ENCODE peak calls at places on chromosomes 5 and 9, in five cellular contexts. One of them, this sample, is unnamed.

GRCh38 chr9:98879094-98879957 is 64.4 kb upstream of the COL15A1 start:
- DNase-seq in Panc1: no peak
- DNase-seq in brain microvascular endothelial cell: no peak
- DNase-seq in psoas muscle: no peak
- DNase-seq in esophagus squamous epithelium: no peak
- DNase-seq in this sample: no peak

GRCh38 chr9:102354041-102354440 is 615.6 kb upstream of the GRIN3A start:
- DNase-seq in Panc1: no peak
- DNase-seq in brain microvascular endothelial cell: no peak
- DNase-seq in psoas muscle: no peak
- DNase-seq in esophagus squamous epithelium: no peak
- DNase-seq in this sample: no peak

GRCh38 chr5:142246-142810 is 49.0 kb upstream of the LRRC14B start:
- DNase-seq in Panc1: no peak
- DNase-seq in brain microvascular endothelial cell: no peak
- DNase-seq in psoas muscle: no peak
- DNase-seq in esophagus squamous epithelium: no peak
- DNase-seq in this sample: no peak

GRCh38 chr9:91195372-91196012 is 166.2 kb downstream of the AUH start:
- DNase-seq in Panc1: no peak
- DNase-seq in brain microvascular endothelial cell: no peak
- DNase-seq in psoas muscle: no peak
- DNase-seq in esophagus squamous epithelium: no peak
- DNase-seq in this sample: no peak

GRCh38 chr5:57332350-57332749 is 150.3 kb downstream of the ACTBL2 start:
- DNase-seq in Panc1: no peak
- DNase-seq in brain microvascular endothelial cell: no peak
- DNase-seq in psoas muscle: no peak
- DNase-seq in esophagus squamous epithelium: no peak
- DNase-seq in this sample: no peak

GRCh38 chr9:133862585-133863041 is 124.5 kb upstream of the SARDH start:
- DNase-seq in Panc1: no peak
- DNase-seq in brain microvascular endothelial cell: no peak
- DNase-seq in psoas muscle: peak; percentile 75
- DNase-seq in esophagus squamous epithelium: no peak
- DNase-seq in this sample: no peak

GRCh38 chr5:206406-206805 is 11.5 kb downstream of the CCDC127 start:
- DNase-seq in Panc1: no peak
- DNase-seq in brain microvascular endothelial cell: no peak
- DNase-seq in psoas muscle: no peak
- DNase-seq in esophagus squamous epithelium: no peak
- DNase-seq in this sample: no peak

GRCh38 chr5:154095819-154096380 is 57.1 kb downstream of the MFAP3 start:
- DNase-seq in Panc1: no peak
- DNase-seq in brain microvascular endothelial cell: no peak
- DNase-seq in psoas muscle: no peak
- DNase-seq in esophagus squamous epithelium: no peak
- DNase-seq in this sample: no peak

GRCh38 chr9:75539558-75539957 is 350.9 kb upstream of the PCSK5 start:
- DNase-seq in Panc1: no peak
- DNase-seq in brain microvascular endothelial cell: no peak
- DNase-seq in psoas muscle: no peak
- DNase-seq in esophagus squamous epithelium: no peak
- DNase-seq in this sample: no peak

GRCh38 chr5:172953776-172954189 is 5.4 kb upstream of the RPL26L1 start:
- DNase-seq in Panc1: no peak
- DNase-seq in brain microvascular endothelial cell: peak; percentile 55
- DNase-seq in psoas muscle: no peak
- DNase-seq in esophagus squamous epithelium: no peak
- DNase-seq in this sample: peak; percentile 96

GRCh38 chr9:130498298-130498917 is 53.6 kb downstream of the ASS1 start:
- DNase-seq in Panc1: no peak
- DNase-seq in brain microvascular endothelial cell: no peak
- DNase-seq in psoas muscle: no peak
- DNase-seq in esophagus squamous epithelium: no peak
- DNase-seq in this sample: no peak

GRCh38 chr5:52767217-52767743 is 20.4 kb upstream of the ITGA1 start:
- DNase-seq in Panc1: no peak
- DNase-seq in brain microvascular endothelial cell: no peak
- DNase-seq in psoas muscle: no peak
- DNase-seq in esophagus squamous epithelium: no peak
- DNase-seq in this sample: no peak

GRCh38 chr5:98880151-98880550 is 48.7 kb downstream of the CHD1 start:
- DNase-seq in Panc1: no peak
- DNase-seq in brain microvascular endothelial cell: peak; percentile 28
- DNase-seq in psoas muscle: no peak
- DNase-seq in esophagus squamous epithelium: no peak
- DNase-seq in this sample: no peak

DNA sequence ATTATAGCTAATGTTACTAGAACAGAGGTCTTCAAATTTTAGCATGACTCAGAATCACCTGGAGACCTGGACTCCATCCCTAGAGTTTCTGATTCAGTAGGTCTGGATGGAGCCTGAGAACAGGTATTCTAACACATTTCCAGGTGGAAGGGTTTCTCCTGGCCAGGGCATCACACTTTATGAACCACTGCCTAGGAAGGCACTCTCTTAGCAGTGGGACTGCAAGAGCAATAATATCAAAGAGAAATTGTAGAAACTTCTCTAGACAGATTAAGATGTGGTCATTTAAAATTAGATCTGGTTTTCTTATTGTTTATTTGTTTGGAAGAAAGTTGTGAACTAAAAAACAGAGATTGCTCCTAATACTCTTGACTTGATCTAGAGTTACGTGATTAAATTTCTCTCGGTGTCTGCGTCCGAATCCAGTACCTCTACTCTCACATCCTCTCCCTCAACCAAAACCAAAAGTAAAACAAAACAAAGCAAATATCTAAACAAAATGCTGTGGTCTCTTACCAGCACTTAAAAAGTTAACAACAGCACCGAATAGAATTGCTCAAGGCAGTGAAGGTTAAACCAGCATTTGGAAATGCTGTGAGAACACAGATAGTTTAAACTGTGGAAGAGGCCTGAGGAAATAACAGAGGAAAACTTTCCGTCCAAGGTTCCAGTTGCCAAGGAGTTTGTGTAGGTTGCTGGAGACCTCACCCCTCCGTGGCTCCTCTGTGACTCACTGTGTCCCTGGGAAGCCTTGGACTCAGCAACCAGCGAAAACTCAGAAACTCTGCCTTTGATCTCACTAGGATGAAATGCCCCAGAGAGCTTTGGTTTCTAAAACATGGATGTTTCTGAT is 193.4 kb downstream of the ARRDC3 start:
- DNase-seq in Panc1: no peak
- DNase-seq in brain microvascular endothelial cell: peak; percentile 92
- DNase-seq in psoas muscle: no peak
- DNase-seq in esophagus squamous epithelium: no peak
- DNase-seq in this sample: peak; percentile 43
- H3K4me3 ChIP-seq in Panc1: no peak overlapping the region
- H3K4me3 ChIP-seq in brain microvascular endothelial cell: peak overlapping the region; percentile 1
- H3K4me3 ChIP-seq in psoas muscle: peak overlapping the region; percentile 42
- H3K4me3 ChIP-seq in esophagus squamous epithelium: no peak overlapping the region
- H3K4me3 ChIP-seq in this sample: no peak overlapping the region

DNA sequence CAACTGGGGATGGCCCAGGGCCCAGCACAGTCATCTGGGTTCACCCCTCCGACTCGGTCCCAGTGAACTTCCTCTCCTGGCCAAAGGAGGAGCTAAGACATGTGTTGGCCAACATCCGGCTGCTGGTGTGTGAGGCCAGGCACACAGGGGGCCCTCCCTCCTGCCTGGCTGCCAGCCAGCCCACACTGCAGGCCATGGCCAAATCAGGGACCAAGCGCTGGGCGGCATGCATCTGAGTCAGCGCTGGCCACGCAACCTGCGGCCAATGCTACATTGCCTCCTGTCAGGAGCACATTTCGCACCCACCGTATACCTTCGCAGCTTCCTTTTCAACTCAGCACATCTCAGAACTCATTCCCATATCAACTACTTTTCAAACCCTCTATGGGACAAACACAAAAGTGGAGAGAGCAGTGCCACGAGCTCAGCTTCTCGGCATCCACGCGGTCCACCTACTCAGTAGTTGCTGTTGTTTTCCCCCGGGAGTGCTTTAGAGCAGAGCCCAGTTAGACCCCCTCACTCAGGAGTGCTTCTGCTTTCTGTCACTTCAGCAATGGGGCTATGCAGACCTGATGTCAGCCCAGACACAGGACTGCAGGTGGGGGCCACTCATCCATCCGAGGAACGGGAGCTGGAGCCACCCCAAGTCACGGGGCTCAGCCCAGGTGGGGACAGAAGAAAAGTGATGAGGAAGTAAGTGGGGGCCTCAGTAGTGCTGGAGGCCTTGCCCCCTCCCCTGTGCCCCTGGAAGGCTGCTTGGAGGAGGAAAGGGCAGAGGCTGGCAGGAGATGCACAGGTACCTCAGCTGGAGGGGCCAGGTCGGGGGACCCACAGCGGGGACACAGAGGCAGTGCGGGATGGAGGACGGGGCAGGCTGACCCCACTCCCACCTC is 13.9 kb downstream of the NINJ1 start:
- DNase-seq in Panc1: no peak
- DNase-seq in brain microvascular endothelial cell: peak; percentile 87
- DNase-seq in psoas muscle: peak; percentile 98
- DNase-seq in esophagus squamous epithelium: peak; percentile 65
- DNase-seq in this sample: peak; percentile 84
- TF ChIP-seq CTCF in Panc1: no peak
- TF ChIP-seq CTCF in brain microvascular endothelial cell: peak; percentile 68
- TF ChIP-seq CTCF in psoas muscle: peak; percentile 46
- TF ChIP-seq CTCF in esophagus squamous epithelium: no peak
- TF ChIP-seq CTCF in this sample: peak; percentile 41

DNA sequence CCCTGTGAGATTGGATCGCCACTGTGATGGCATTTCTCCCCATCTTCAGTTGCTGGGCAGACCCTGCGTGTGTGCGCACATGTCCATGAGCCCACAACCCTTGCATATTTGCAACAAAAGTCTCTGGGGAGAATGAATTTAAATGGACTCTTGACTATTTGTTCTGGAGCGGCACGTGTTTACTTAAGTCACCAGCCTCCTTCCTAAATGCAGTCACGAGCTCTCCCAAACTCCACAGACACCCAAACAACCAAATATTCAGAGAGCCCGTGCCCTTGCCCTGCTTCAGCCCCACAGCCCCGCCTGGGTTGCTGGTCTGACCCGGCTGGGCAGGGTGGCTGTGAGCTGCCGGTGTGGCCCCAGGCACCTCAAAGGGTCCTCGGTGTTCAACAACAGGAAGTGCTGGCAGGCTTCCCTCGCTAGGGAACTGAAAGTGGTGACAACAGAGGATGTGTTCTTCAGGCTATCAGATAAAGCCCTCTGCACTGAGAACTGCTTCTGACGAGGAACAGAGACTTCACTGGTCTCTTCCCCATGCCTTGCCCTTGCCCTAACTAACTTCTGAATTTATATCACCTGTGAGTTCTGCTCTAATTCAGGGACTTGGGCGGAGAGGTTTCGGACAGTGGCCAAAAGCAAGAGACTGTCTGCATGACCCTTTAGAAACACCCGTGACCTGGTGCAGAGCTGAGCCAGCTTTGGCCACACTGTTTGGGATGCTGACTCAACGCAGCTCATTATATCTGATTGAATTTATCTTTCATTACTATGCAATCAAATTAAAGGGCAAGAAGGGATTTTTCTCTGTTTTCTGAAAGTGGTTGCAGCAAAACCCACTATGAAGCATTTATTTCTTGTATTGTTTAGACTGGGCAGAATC is 19.2 kb upstream of the CD180 start:
- DNase-seq in Panc1: no peak
- DNase-seq in brain microvascular endothelial cell: peak; percentile 28
- DNase-seq in psoas muscle: peak; percentile 90
- DNase-seq in esophagus squamous epithelium: peak; percentile 55
- DNase-seq in this sample: no peak
- H3K4me3 ChIP-seq in Panc1: peak overlapping the region; percentile 21
- H3K4me3 ChIP-seq in brain microvascular endothelial cell: no peak overlapping the region
- H3K4me3 ChIP-seq in psoas muscle: peak overlapping the region; percentile 42
- H3K4me3 ChIP-seq in esophagus squamous epithelium: no peak overlapping the region
- H3K4me3 ChIP-seq in this sample: no peak overlapping the region

GRCh38 chr5:135883441-135883840 is 12.2 kb downstream of the IL9 start:
- DNase-seq in Panc1: no peak
- DNase-seq in brain microvascular endothelial cell: no peak
- DNase-seq in psoas muscle: no peak
- DNase-seq in esophagus squamous epithelium: no peak
- DNase-seq in this sample: no peak
- TF ChIP-seq CTCF in Panc1: peak; percentile 51
- TF ChIP-seq CTCF in brain microvascular endothelial cell: peak; percentile 53
- TF ChIP-seq CTCF in psoas muscle: no peak
- TF ChIP-seq CTCF in esophagus squamous epithelium: no peak
- TF ChIP-seq CTCF in this sample: no peak

DNA sequence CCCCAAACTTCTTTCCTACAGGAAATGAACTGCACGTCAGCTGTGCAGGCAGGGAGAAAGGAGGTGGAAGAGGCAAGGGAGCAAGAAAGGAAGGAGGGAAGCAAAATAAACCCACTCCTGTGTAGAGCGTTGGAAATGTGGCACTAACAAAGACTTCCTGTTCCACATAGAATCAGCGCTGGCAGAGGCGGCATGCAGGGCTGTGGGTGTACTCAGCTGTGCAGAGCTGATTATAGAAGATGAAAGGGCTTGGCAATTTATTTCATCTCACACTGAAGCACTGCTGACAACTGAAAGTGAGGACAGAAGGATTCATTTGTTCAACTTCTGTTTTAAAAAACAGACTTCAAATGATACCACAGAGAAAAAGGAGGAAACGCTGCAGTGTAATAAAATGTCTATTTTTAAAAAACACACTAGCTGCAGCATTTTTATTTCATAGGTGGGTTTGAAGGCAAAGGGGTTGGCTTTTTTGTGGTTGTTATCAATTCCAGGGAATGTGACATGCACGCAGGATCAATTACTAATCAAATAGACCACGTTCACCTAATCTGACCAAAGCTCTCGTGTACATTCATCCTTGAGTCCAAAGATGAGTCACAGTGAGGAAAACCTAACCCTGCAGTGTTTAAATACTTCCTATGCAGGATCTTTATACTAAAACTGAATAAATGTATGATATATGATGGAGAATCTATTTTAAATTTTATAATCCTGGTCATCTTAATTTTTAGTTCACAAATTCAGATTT is 583.5 kb downstream of the ZNF608 start:
- DNase-seq in Panc1: no peak
- DNase-seq in brain microvascular endothelial cell: peak; percentile 27
- DNase-seq in psoas muscle: no peak
- DNase-seq in esophagus squamous epithelium: no peak
- DNase-seq in this sample: no peak
- H3K4me3 ChIP-seq in Panc1: peak overlapping the region; percentile 21
- H3K4me3 ChIP-seq in brain microvascular endothelial cell: peak overlapping the region; percentile 30
- H3K4me3 ChIP-seq in psoas muscle: peak overlapping the region; percentile 14
- H3K4me3 ChIP-seq in esophagus squamous epithelium: no peak overlapping the region
- H3K4me3 ChIP-seq in this sample: no peak overlapping the region

DNA sequence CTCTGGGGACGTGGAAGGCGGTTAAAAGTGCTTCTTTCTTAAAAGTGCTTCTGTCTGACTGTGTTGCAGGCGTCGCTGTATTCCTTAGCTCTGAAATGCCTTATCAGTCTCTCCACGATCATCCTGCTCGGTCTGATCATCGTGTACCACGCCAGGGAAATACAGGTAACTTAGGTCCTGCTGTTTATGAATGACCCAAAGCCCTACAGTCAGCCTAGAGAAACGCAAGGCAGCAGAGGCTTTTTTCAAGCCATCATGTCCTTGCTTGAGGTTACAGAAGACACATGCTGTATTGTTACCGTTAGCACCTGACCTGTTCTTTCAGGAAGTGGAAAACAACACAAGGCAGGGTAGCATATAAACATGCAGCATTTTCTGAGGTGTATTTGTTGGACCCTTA is 2.0 kb downstream of the KCNN2 start:
- DNase-seq in Panc1: no peak
- DNase-seq in brain microvascular endothelial cell: no peak
- DNase-seq in psoas muscle: no peak
- DNase-seq in esophagus squamous epithelium: no peak
- DNase-seq in this sample: no peak
- TF ChIP-seq CTCF in Panc1: no peak
- TF ChIP-seq CTCF in brain microvascular endothelial cell: no peak
- TF ChIP-seq CTCF in psoas muscle: no peak
- TF ChIP-seq CTCF in esophagus squamous epithelium: no peak
- TF ChIP-seq CTCF in this sample: no peak

This sample was measured in AG09309.